ENCODE peak calls at places on chromosomes 11 and 22, in eight cellular contexts. One of them, this sample, is unnamed.

GRCh38 chr11:124475265-124475664 is 29.8 kb upstream of the OR8B8 start:
- DNase-seq in MM.1S: no peak
- DNase-seq in fibroblast of the conjunctiva: no peak
- DNase-seq in NCI-H460: no peak
- DNase-seq in gastrocnemius medialis: no peak
- DNase-seq in GOT3: no peak
- DNase-seq in epithelial cell of prostate: no peak
- DNase-seq in NCI-H1694 treated with DMSO at 0.1 percent for 48 hours: no peak
- DNase-seq in this sample: no peak

GRCh38 chr11:22343411-22344032 is 5.3 kb downstream of the SLC17A6 start:
- DNase-seq in NCI-H1694 treated with DMSO at 0.1 percent for 48 hours: no peak
- DNase-seq in MM.1S: no peak
- DNase-seq in gastrocnemius medialis: no peak
- DNase-seq in NCI-H460: no peak
- DNase-seq in epithelial cell of prostate: no peak
- DNase-seq in fibroblast of the conjunctiva: no peak
- DNase-seq in GOT3: no peak
- DNase-seq in this sample: no peak

GRCh38 chr11:115887727-115888126 is 383.5 kb upstream of the CADM1 start:
- DNase-seq in NCI-H460: no peak
- DNase-seq in MM.1S: no peak
- DNase-seq in fibroblast of the conjunctiva: no peak
- DNase-seq in GOT3: no peak
- DNase-seq in epithelial cell of prostate: no peak
- DNase-seq in NCI-H1694 treated with DMSO at 0.1 percent for 48 hours: no peak
- DNase-seq in gastrocnemius medialis: no peak
- DNase-seq in this sample: no peak

GRCh38 chr22:43038325-43038724 is 23.4 kb upstream of the PACSIN2 start:
- DNase-seq in fibroblast of the conjunctiva: no peak
- DNase-seq in epithelial cell of prostate: no peak
- DNase-seq in gastrocnemius medialis: no peak
- DNase-seq in MM.1S: no peak
- DNase-seq in NCI-H1694 treated with DMSO at 0.1 percent for 48 hours: no peak
- DNase-seq in GOT3: no peak
- DNase-seq in NCI-H460: no peak
- DNase-seq in this sample: no peak

GRCh38 chr22:37639070-37639760 is at the start of gene SH3BP1:
- DNase-seq in epithelial cell of prostate: no peak
- DNase-seq in MM.1S: peak
- DNase-seq in NCI-H460: no peak
- DNase-seq in GOT3: no peak
- DNase-seq in fibroblast of the conjunctiva: no peak
- DNase-seq in gastrocnemius medialis: no peak
- DNase-seq in NCI-H1694 treated with DMSO at 0.1 percent for 48 hours: no peak
- DNase-seq in this sample: no peak

GRCh38 chr11:94130589-94131362 is 2.1 kb downstream of the PANX1 start:
- DNase-seq in fibroblast of the conjunctiva: peak
- DNase-seq in gastrocnemius medialis: no peak
- DNase-seq in NCI-H1694 treated with DMSO at 0.1 percent for 48 hours: no peak
- DNase-seq in GOT3: no peak
- DNase-seq in MM.1S: no peak
- DNase-seq in NCI-H460: no peak
- DNase-seq in epithelial cell of prostate: no peak
- DNase-seq in this sample: peak

GRCh38 chr11:72696866-72697428 is 22.7 kb upstream of the PDE2A start:
- DNase-seq in MM.1S: no peak
- DNase-seq in NCI-H1694 treated with DMSO at 0.1 percent for 48 hours: no peak
- DNase-seq in GOT3: no peak
- DNase-seq in fibroblast of the conjunctiva: no peak
- DNase-seq in gastrocnemius medialis: peak
- DNase-seq in epithelial cell of prostate: no peak
- DNase-seq in NCI-H460: no peak
- DNase-seq in this sample: no peak

GRCh38 chr22:48079505-48080295 is 1317.2 kb downstream of the TBC1D22A start:
- DNase-seq in gastrocnemius medialis: no peak
- DNase-seq in GOT3: no peak
- DNase-seq in MM.1S: peak
- DNase-seq in fibroblast of the conjunctiva: no peak
- DNase-seq in NCI-H1694 treated with DMSO at 0.1 percent for 48 hours: no peak
- DNase-seq in NCI-H460: no peak
- DNase-seq in epithelial cell of prostate: no peak
- DNase-seq in this sample: no peak

GRCh38 chr11:119432484-119433368 is 9.8 kb upstream of the THY1 start:
- DNase-seq in gastrocnemius medialis: no peak
- DNase-seq in fibroblast of the conjunctiva: peak
- DNase-seq in GOT3: no peak
- DNase-seq in NCI-H460: no peak
- DNase-seq in epithelial cell of prostate: no peak
- DNase-seq in MM.1S: no peak
- DNase-seq in NCI-H1694 treated with DMSO at 0.1 percent for 48 hours: no peak
- DNase-seq in this sample: peak

GRCh38 chr22:48872271-48873260 is 955.1 kb downstream of the BRD1 start:
- DNase-seq in fibroblast of the conjunctiva: no peak
- DNase-seq in epithelial cell of prostate: no peak
- DNase-seq in NCI-H460: no peak
- DNase-seq in GOT3: no peak
- DNase-seq in NCI-H1694 treated with DMSO at 0.1 percent for 48 hours: no peak
- DNase-seq in MM.1S: no peak
- DNase-seq in gastrocnemius medialis: no peak
- DNase-seq in this sample: no peak

GRCh38 chr11:134382257-134382656 is 29.8 kb downstream of the B3GAT1 start:
- DNase-seq in NCI-H460: no peak
- DNase-seq in GOT3: no peak
- DNase-seq in fibroblast of the conjunctiva: no peak
- DNase-seq in gastrocnemius medialis: no peak
- DNase-seq in NCI-H1694 treated with DMSO at 0.1 percent for 48 hours: no peak
- DNase-seq in epithelial cell of prostate: no peak
- DNase-seq in MM.1S: no peak
- DNase-seq in this sample: no peak

GRCh38 chr11:87061766-87062165 is 24.0 kb downstream of the TMEM135 start:
- DNase-seq in NCI-H460: no peak
- DNase-seq in gastrocnemius medialis: no peak
- DNase-seq in GOT3: no peak
- DNase-seq in NCI-H1694 treated with DMSO at 0.1 percent for 48 hours: no peak
- DNase-seq in MM.1S: no peak
- DNase-seq in epithelial cell of prostate: no peak
- DNase-seq in fibroblast of the conjunctiva: no peak
- DNase-seq in this sample: no peak

GRCh38 chr22:40046126-40046525 is 51.4 kb downstream of the FAM83F start:
- DNase-seq in MM.1S: no peak
- DNase-seq in gastrocnemius medialis: no peak
- DNase-seq in GOT3: no peak
- DNase-seq in NCI-H460: no peak
- DNase-seq in NCI-H1694 treated with DMSO at 0.1 percent for 48 hours: no peak
- DNase-seq in epithelial cell of prostate: no peak
- DNase-seq in fibroblast of the conjunctiva: no peak
- DNase-seq in this sample: no peak

GRCh38 chr11:44277097-44278090 is 32.5 kb downstream of the ALX4 start:
- DNase-seq in NCI-H1694 treated with DMSO at 0.1 percent for 48 hours: no peak
- DNase-seq in NCI-H460: no peak
- DNase-seq in gastrocnemius medialis: no peak
- DNase-seq in epithelial cell of prostate: no peak
- DNase-seq in fibroblast of the conjunctiva: no peak
- DNase-seq in MM.1S: no peak
- DNase-seq in GOT3: no peak
- DNase-seq in this sample: no peak

GRCh38 chr22:22520020-22520656 is at the start of gene ZNF280A:
- DNase-seq in fibroblast of the conjunctiva: no peak
- DNase-seq in GOT3: peak
- DNase-seq in NCI-H460: peak
- DNase-seq in MM.1S: no peak
- DNase-seq in epithelial cell of prostate: no peak
- DNase-seq in gastrocnemius medialis: peak
- DNase-seq in NCI-H1694 treated with DMSO at 0.1 percent for 48 hours: no peak
- DNase-seq in this sample: no peak

GRCh38 chr11:7612661-7613393 is 60.5 kb downstream of the CYB5R2 start:
- DNase-seq in MM.1S: peak
- DNase-seq in NCI-H1694 treated with DMSO at 0.1 percent for 48 hours: no peak
- DNase-seq in NCI-H460: no peak
- DNase-seq in gastrocnemius medialis: no peak
- DNase-seq in GOT3: no peak
- DNase-seq in epithelial cell of prostate: no peak
- DNase-seq in fibroblast of the conjunctiva: no peak
- DNase-seq in this sample: peak

GRCh38 chr11:107549253-107549953 is 16.1 kb downstream of the ALKBH8 start:
- DNase-seq in GOT3: no peak
- DNase-seq in NCI-H1694 treated with DMSO at 0.1 percent for 48 hours: no peak
- DNase-seq in gastrocnemius medialis: no peak
- DNase-seq in fibroblast of the conjunctiva: no peak
- DNase-seq in epithelial cell of prostate: no peak
- DNase-seq in MM.1S: peak
- DNase-seq in NCI-H460: peak
- DNase-seq in this sample: peak

GRCh38 chr11:88175707-88176066 is 444 bp upstream of the RAB38 start:
- DNase-seq in epithelial cell of prostate: no peak
- DNase-seq in fibroblast of the conjunctiva: no peak
- DNase-seq in NCI-H1694 treated with DMSO at 0.1 percent for 48 hours: no peak
- DNase-seq in GOT3: no peak
- DNase-seq in MM.1S: no peak
- DNase-seq in NCI-H460: no peak
- DNase-seq in gastrocnemius medialis: no peak
- DNase-seq in this sample: no peak

GRCh38 chr11:2138075-2138435 is 1.1 kb downstream of the IGF2 start:
- DNase-seq in gastrocnemius medialis: no peak
- DNase-seq in GOT3: no peak
- DNase-seq in MM.1S: no peak
- DNase-seq in NCI-H460: no peak
- DNase-seq in fibroblast of the conjunctiva: no peak
- DNase-seq in epithelial cell of prostate: no peak
- DNase-seq in NCI-H1694 treated with DMSO at 0.1 percent for 48 hours: no peak
- DNase-seq in this sample: no peak

This sample was measured in bronchial epithelial cell.